ENCODE peak calls at places on chromosomes 4 and X, in six cellular contexts. One of them, this sample, is unnamed.

GRCh38 chrX:29841750-29842149 is 373.6 kb upstream of the MAGEB2 start:
- DNase-seq in GM03348: no peak
- DNase-seq in Right ventricle myocardium superior: no peak
- DNase-seq in nephron progenitor cell: no peak
- DNase-seq in AG10803: peak; percentile 15
- DNase-seq in glutamatergic neuron: no peak
- DNase-seq in this sample: peak; percentile 66

GRCh38 chr4:48654015-48654664 is 125.9 kb downstream of the FRYL start:
- DNase-seq in GM03348: no peak
- DNase-seq in glutamatergic neuron: no peak
- DNase-seq in AG10803: peak; percentile 19
- DNase-seq in nephron progenitor cell: no peak
- DNase-seq in Right ventricle myocardium superior: no peak
- DNase-seq in this sample: no peak

GRCh38 chr4:64157397-64157796 is 251.9 kb downstream of the TECRL start:
- DNase-seq in GM03348: no peak
- DNase-seq in AG10803: no peak
- DNase-seq in nephron progenitor cell: no peak
- DNase-seq in Right ventricle myocardium superior: no peak
- DNase-seq in glutamatergic neuron: no peak
- DNase-seq in this sample: no peak

GRCh38 chr4:78774395-78774794 is 1.8 kb upstream of the BMP2K start:
- DNase-seq in Right ventricle myocardium superior: no peak
- DNase-seq in GM03348: no peak
- DNase-seq in nephron progenitor cell: no peak
- DNase-seq in glutamatergic neuron: no peak
- DNase-seq in AG10803: no peak
- DNase-seq in this sample: no peak

GRCh38 chrX:96985046-96985445 is 101.3 kb downstream of the RPA4 start:
- DNase-seq in Right ventricle myocardium superior: no peak
- DNase-seq in nephron progenitor cell: no peak
- DNase-seq in AG10803: no peak
- DNase-seq in glutamatergic neuron: no peak
- DNase-seq in GM03348: no peak
- DNase-seq in this sample: no peak

GRCh38 chr4:46999584-46999983 is 6.2 kb upstream of the GABRA4 start:
- DNase-seq in nephron progenitor cell: no peak
- DNase-seq in Right ventricle myocardium superior: no peak
- DNase-seq in glutamatergic neuron: no peak
- DNase-seq in GM03348: no peak
- DNase-seq in AG10803: no peak
- DNase-seq in this sample: no peak

GRCh38 chr4:15482842-15483241 is 13.2 kb downstream of the CC2D2A start:
- DNase-seq in nephron progenitor cell: no peak
- DNase-seq in Right ventricle myocardium superior: no peak
- DNase-seq in AG10803: no peak
- DNase-seq in glutamatergic neuron: no peak
- DNase-seq in GM03348: no peak
- DNase-seq in this sample: no peak

GRCh38 chr4:104976258-104976657 is 170.4 kb upstream of the TET2 start:
- DNase-seq in glutamatergic neuron: no peak
- DNase-seq in AG10803: no peak
- DNase-seq in nephron progenitor cell: no peak
- DNase-seq in GM03348: no peak
- DNase-seq in Right ventricle myocardium superior: no peak
- DNase-seq in this sample: no peak

GRCh38 chr4:94290245-94290644 is 52.4 kb downstream of the HPGDS start:
- DNase-seq in nephron progenitor cell: no peak
- DNase-seq in glutamatergic neuron: no peak
- DNase-seq in Right ventricle myocardium superior: no peak
- DNase-seq in GM03348: no peak
- DNase-seq in AG10803: no peak
- DNase-seq in this sample: no peak

GRCh38 chrX:96455078-96455477 is 229.6 kb upstream of the DIAPH2 start:
- DNase-seq in nephron progenitor cell: no peak
- DNase-seq in GM03348: no peak
- DNase-seq in Right ventricle myocardium superior: no peak
- DNase-seq in glutamatergic neuron: no peak
- DNase-seq in AG10803: no peak
- DNase-seq in this sample: no peak

GRCh38 chrX:115459883-115460564 is 101.0 kb upstream of the PLS3 start:
- DNase-seq in nephron progenitor cell: no peak
- DNase-seq in AG10803: peak; percentile 33
- DNase-seq in GM03348: peak; percentile 42
- DNase-seq in Right ventricle myocardium superior: no peak
- DNase-seq in glutamatergic neuron: no peak
- DNase-seq in this sample: no peak

GRCh38 chr4:145298885-145299284 is 118.5 kb upstream of the OTUD4 start:
- DNase-seq in Right ventricle myocardium superior: no peak
- DNase-seq in nephron progenitor cell: no peak
- DNase-seq in glutamatergic neuron: no peak
- DNase-seq in AG10803: no peak
- DNase-seq in GM03348: no peak
- DNase-seq in this sample: no peak

GRCh38 chr4:84706286-84706685 is 123.4 kb downstream of the CDS1 start:
- DNase-seq in glutamatergic neuron: no peak
- DNase-seq in GM03348: no peak
- DNase-seq in Right ventricle myocardium superior: no peak
- DNase-seq in nephron progenitor cell: no peak
- DNase-seq in AG10803: no peak
- DNase-seq in this sample: no peak